ENCODE peak calls at places on chromosomes 4 and X, in four cellular contexts. M, P, B and F are unnamed samples.

GRCh38 chr4:104966349-104967033 is 180.2 kb upstream of the TET2 start:
- DNase-seq in M (no peak), P (no peak), B (peak), F (no peak)

GRCh38 chr4:147110968-147111367 is 165.3 kb upstream of the TTC29 start:
- DNase-seq in M (no peak), P (no peak), B (no peak), F (no peak)

GRCh38 chrX:1072637-1073377 is 139.6 kb downstream of the CRLF2 start:
- DNase-seq in M (no peak), P (no peak), B (no peak), F (no peak)

GRCh38 chr4:165378763-165379631 is at the start of gene CPE:
- DNase-seq in M (peak), P (peak), B (no peak), F (no peak)

GRCh38 chrX:45716747-45717146 is 516.1 kb upstream of the DIPK2B start:
- DNase-seq in M (no peak), P (no peak), B (no peak), F (no peak)

GRCh38 chr4:6834867-6835266 is 52.3 kb downstream of the KIAA0232 start:
- DNase-seq in M (peak), P (no peak), B (no peak), F (no peak)

GRCh38 chr4:176063718-176064117 is 1.9 kb upstream of the WDR17 start:
- DNase-seq in M (no peak), P (no peak), B (no peak), F (no peak)

GRCh38 chrX:119067023-119067739 is 5.6 kb upstream of the CT47C1 start:
- DNase-seq in M (peak), P (peak), B (no peak), F (no peak)

GRCh38 chr4:186699298-186699697 is 24.4 kb downstream of the FAT1 start:
- DNase-seq in M (no peak), P (peak), B (no peak), F (no peak)

GRCh38 chrX:23228950-23229448 is 105.7 kb upstream of the PTCHD1 start:
- DNase-seq in M (no peak), P (no peak), B (no peak), F (no peak)

GRCh38 chr4:123471655-123472054 is 75.1 kb downstream of the SPRY1 start:
- DNase-seq in M (no peak), P (no peak), B (no peak), F (no peak)

GRCh38 chr4:183403486-183403885 is 41.0 kb upstream of the CDKN2AIP start:
- DNase-seq in M (no peak), P (no peak), B (no peak), F (no peak)

GRCh38 chr4:103306870-103307345 is 108.8 kb upstream of the CENPE start:
- DNase-seq in M (no peak), P (peak), B (no peak), F (no peak)

GRCh38 chr4:52714597-52715254 is 36.5 kb downstream of the ERVMER34-1 start:
- DNase-seq in M (no peak), P (no peak), B (no peak), F (no peak)

GRCh38 chrX:25084446-25084845 is 68.7 kb upstream of the ARX start:
- DNase-seq in M (no peak), P (no peak), B (no peak), F (no peak)

GRCh38 chrX:78075787-78076389 is 28.2 kb upstream of the PGK1 start:
- DNase-seq in M (no peak), P (no peak), B (no peak), F (no peak)

GRCh38 chr4:62644372-62644771 is 1444.2 kb downstream of the ADGRL3 start:
- DNase-seq in M (no peak), P (no peak), B (no peak), F (peak)

GRCh38 chrX:115226929-115227328 is 7.0 kb downstream of the LRCH2 start:
- DNase-seq in M (no peak), P (no peak), B (no peak), F (no peak)

GRCh38 chr4:25783943-25784342 is 78.8 kb downstream of the SEL1L3 start:
- DNase-seq in M (no peak), P (no peak), B (no peak), F (no peak)

GRCh38 chrX:104253567-104254441 is 929 bp downstream of the ESX1 start:
- DNase-seq in M (no peak), P (no peak), B (no peak), F (no peak)

GRCh38 chr4:2193321-2193720 is 48.6 kb downstream of the HAUS3 start:
- DNase-seq in M (no peak), P (no peak), B (no peak), F (no peak)

GRCh38 chr4:139603576-139604387 is 47.8 kb upstream of the SETD7 start:
- DNase-seq in M (peak), P (peak), B (no peak), F (no peak)